ENCODE peak calls at places on chromosomes 1 and 21, in four cellular contexts. One of them, this sample, is unnamed.

GRCh38 chr1:200038987-200039848 is 11.7 kb downstream of the NR5A2 start:
- DNase-seq in GM13976: peak
- DNase-seq in stomach: peak
- DNase-seq in cardiac fibroblast: no peak
- DNase-seq in this sample: peak

GRCh38 chr1:12584900-12585525 is 33.0 kb downstream of the DHRS3 start:
- DNase-seq in GM13976: no peak
- DNase-seq in stomach: no peak
- DNase-seq in cardiac fibroblast: no peak
- DNase-seq in this sample: no peak

GRCh38 chr1:23951646-23952095 is 8.0 kb upstream of the PNRC2 start:
- DNase-seq in GM13976: no peak
- DNase-seq in stomach: no peak
- DNase-seq in cardiac fibroblast: peak
- DNase-seq in this sample: no peak

GRCh38 chr21:45572231-45572630 is 30.0 kb upstream of the SLC19A1 start:
- DNase-seq in GM13976: no peak
- DNase-seq in stomach: peak
- DNase-seq in cardiac fibroblast: no peak
- DNase-seq in this sample: no peak

GRCh38 chr21:44785620-44786344 is 15.8 kb downstream of the UBE2G2 start:
- DNase-seq in GM13976: no peak
- DNase-seq in stomach: no peak
- DNase-seq in cardiac fibroblast: no peak
- DNase-seq in this sample: no peak

GRCh38 chr1:234611153-234611798 is 1.3 kb upstream of the IRF2BP2 start:
- DNase-seq in GM13976: peak
- DNase-seq in stomach: no peak
- DNase-seq in cardiac fibroblast: peak
- DNase-seq in this sample: no peak

GRCh38 chr1:245599413-245600174 is 444.8 kb downstream of the KIF26B start:
- DNase-seq in GM13976: no peak
- DNase-seq in stomach: no peak
- DNase-seq in cardiac fibroblast: peak
- DNase-seq in this sample: no peak

GRCh38 chr1:24357011-24357410 is 37.9 kb downstream of the GRHL3 start:
- DNase-seq in GM13976: no peak
- DNase-seq in stomach: no peak
- DNase-seq in cardiac fibroblast: no peak
- DNase-seq in this sample: no peak

GRCh38 chr1:209733409-209734192 is 22.3 kb upstream of the TRAF3IP3 start:
- DNase-seq in GM13976: no peak
- DNase-seq in stomach: no peak
- DNase-seq in cardiac fibroblast: peak
- DNase-seq in this sample: no peak

GRCh38 chr1:12617511-12617900 is 504 bp downstream of the DHRS3 start:
- DNase-seq in GM13976: peak
- DNase-seq in stomach: peak
- DNase-seq in cardiac fibroblast: no peak
- DNase-seq in this sample: peak

GRCh38 chr1:198641506-198641905 is 2.7 kb downstream of the PTPRC start:
- DNase-seq in GM13976: no peak
- DNase-seq in stomach: no peak
- DNase-seq in cardiac fibroblast: no peak
- DNase-seq in this sample: peak

GRCh38 chr1:58396150-58396549 is 150.4 kb downstream of the OMA1 start:
- DNase-seq in GM13976: no peak
- DNase-seq in stomach: no peak
- DNase-seq in cardiac fibroblast: no peak
- DNase-seq in this sample: no peak

GRCh38 chr1:17212487-17213121 is 7.7 kb downstream of the PADI1 start:
- DNase-seq in GM13976: no peak
- DNase-seq in stomach: peak
- DNase-seq in cardiac fibroblast: peak
- DNase-seq in this sample: peak

GRCh38 chr1:2890221-2890850 is 88.8 kb upstream of the TTC34 start:
- DNase-seq in GM13976: no peak
- DNase-seq in stomach: no peak
- DNase-seq in cardiac fibroblast: no peak
- DNase-seq in this sample: no peak

GRCh38 chr1:62341120-62341519 is 21.9 kb upstream of the KANK4 start:
- DNase-seq in GM13976: no peak
- DNase-seq in stomach: no peak
- DNase-seq in cardiac fibroblast: no peak
- DNase-seq in this sample: no peak

GRCh38 chr1:19010995-19011696 is 54.7 kb upstream of the IFFO2 start:
- DNase-seq in GM13976: peak
- DNase-seq in stomach: peak
- DNase-seq in cardiac fibroblast: peak
- DNase-seq in this sample: peak

GRCh38 chr1:61142726-61143500 is 60.6 kb downstream of the NFIA start:
- DNase-seq in GM13976: no peak
- DNase-seq in stomach: no peak
- DNase-seq in cardiac fibroblast: no peak
- DNase-seq in this sample: no peak

GRCh38 chr1:26998319-26999300 is 5.1 kb downstream of the TRNP1 start:
- DNase-seq in GM13976: no peak
- DNase-seq in stomach: no peak
- DNase-seq in cardiac fibroblast: no peak
- DNase-seq in this sample: no peak

GRCh38 chr1:27001570-27002360 is 8.3 kb downstream of the TRNP1 start:
- DNase-seq in GM13976: no peak
- DNase-seq in stomach: peak
- DNase-seq in cardiac fibroblast: peak
- DNase-seq in this sample: no peak

GRCh38 chr1:27000817-27001460 is 7.4 kb downstream of the TRNP1 start:
- DNase-seq in GM13976: no peak
- DNase-seq in stomach: no peak
- DNase-seq in cardiac fibroblast: peak
- DNase-seq in this sample: no peak

GRCh38 chr1:27000092-27000816 is 6.8 kb downstream of the TRNP1 start:
- DNase-seq in GM13976: no peak
- DNase-seq in stomach: no peak
- DNase-seq in cardiac fibroblast: no peak
- DNase-seq in this sample: no peak

DNA sequence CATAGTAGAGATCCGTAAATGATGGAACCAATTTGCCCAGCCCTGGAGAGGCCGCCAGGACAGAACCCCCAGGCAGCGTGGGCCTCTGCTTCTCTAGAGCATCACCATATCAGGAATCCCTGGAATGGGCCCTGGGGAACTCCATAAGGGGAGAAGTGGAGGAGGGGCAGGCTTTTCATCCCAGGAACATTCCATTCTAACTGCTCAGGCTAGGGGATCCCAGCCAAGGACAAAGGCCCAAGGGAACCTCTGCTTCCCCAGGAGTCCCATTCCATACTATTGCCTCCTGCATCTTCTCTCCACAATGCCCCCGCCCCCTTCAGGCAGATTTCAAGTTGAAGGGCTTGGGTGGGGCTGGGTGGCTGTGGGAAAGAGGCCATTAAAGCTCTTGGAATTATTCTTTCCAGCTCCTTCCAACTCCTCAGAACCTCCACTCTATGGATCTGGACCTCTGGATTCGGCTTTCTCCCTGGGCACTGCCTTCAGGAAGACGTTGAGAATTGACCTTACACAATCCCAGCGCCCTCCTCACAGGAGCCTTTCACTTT is 6.0 kb downstream of the TRNP1 start:
- DNase-seq in GM13976: no peak
- DNase-seq in stomach: peak
- DNase-seq in cardiac fibroblast: peak
- DNase-seq in this sample: no peak
- TF ChIP-seq CTCF in GM13976: no peak
- TF ChIP-seq CTCF in stomach: no peak
- TF ChIP-seq CTCF in cardiac fibroblast: peak
- TF ChIP-seq CTCF in this sample: no peak

GRCh38 chr1:201789245-201789644 is 39.7 kb upstream of the IPO9 start:
- DNase-seq in GM13976: no peak
- DNase-seq in stomach: no peak
- DNase-seq in cardiac fibroblast: no peak
- DNase-seq in this sample: no peak

GRCh38 chr1:201786824-201787223 is 42.1 kb upstream of the IPO9 start:
- DNase-seq in GM13976: no peak
- DNase-seq in stomach: no peak
- DNase-seq in cardiac fibroblast: peak
- DNase-seq in this sample: no peak

GRCh38 chr1:201790261-201790660 is 38.7 kb upstream of the IPO9 start:
- DNase-seq in GM13976: no peak
- DNase-seq in stomach: no peak
- DNase-seq in cardiac fibroblast: peak
- DNase-seq in this sample: no peak

GRCh38 chr1:201791051-201791774 is 37.7 kb upstream of the IPO9 start:
- DNase-seq in GM13976: no peak
- DNase-seq in stomach: no peak
- DNase-seq in cardiac fibroblast: peak
- DNase-seq in this sample: no peak

GRCh38 chr1:201788296-201788695 is 40.7 kb upstream of the IPO9 start:
- DNase-seq in GM13976: no peak
- DNase-seq in stomach: no peak
- DNase-seq in cardiac fibroblast: no peak
- DNase-seq in this sample: no peak
- TF ChIP-seq CTCF in GM13976: no peak
- TF ChIP-seq CTCF in stomach: no peak
- TF ChIP-seq CTCF in cardiac fibroblast: no peak
- TF ChIP-seq CTCF in this sample: no peak

GRCh38 chr1:229023651-229024295 is 247.1 kb upstream of the RAB4A start:
- DNase-seq in GM13976: no peak
- DNase-seq in stomach: no peak
- DNase-seq in cardiac fibroblast: no peak
- DNase-seq in this sample: no peak

GRCh38 chr1:229022595-229023350 is 248.1 kb upstream of the RAB4A start:
- DNase-seq in GM13976: no peak
- DNase-seq in stomach: no peak
- DNase-seq in cardiac fibroblast: peak
- DNase-seq in this sample: no peak

GRCh38 chr1:229018674-229019295 is 252.1 kb upstream of the RAB4A start:
- DNase-seq in GM13976: no peak
- DNase-seq in stomach: no peak
- DNase-seq in cardiac fibroblast: no peak
- DNase-seq in this sample: no peak

GRCh38 chr1:229015791-229016190 is 255.1 kb upstream of the RAB4A start:
- DNase-seq in GM13976: no peak
- DNase-seq in stomach: no peak
- DNase-seq in cardiac fibroblast: no peak
- DNase-seq in this sample: no peak

DNA sequence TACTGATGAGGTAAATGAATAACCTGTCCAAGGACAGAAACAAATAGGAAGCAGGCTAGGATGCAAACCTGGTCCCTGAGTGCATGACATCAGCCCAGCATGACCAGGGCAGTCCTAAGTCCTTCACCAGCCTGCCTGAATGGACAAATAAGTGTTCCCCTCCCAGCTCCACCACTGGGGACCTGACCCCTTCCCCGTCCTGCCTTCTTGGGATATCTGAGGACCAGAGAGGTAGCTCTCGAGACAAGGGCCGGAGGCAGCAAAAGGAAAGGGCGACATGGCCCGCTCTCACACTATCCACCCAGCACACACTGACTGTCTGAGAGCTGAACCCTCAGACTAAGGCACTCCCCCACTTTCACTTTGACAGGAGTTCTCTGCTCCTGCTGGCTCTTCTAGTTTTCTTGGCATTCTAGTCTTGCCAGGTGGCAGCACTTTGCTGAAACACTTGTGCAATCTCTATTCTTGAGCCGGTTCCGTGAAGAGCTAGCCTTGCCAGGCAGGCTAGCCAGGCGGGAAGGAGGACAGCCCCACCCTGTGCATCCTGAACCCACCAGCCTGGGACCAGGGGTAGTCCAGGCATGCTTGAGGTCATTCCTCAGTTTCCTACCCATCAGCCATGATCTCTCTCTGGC is 251.1 kb upstream of the RAB4A start:
- DNase-seq in GM13976: no peak
- DNase-seq in stomach: peak
- DNase-seq in cardiac fibroblast: no peak
- DNase-seq in this sample: no peak
- TF ChIP-seq CTCF in GM13976: no peak
- TF ChIP-seq CTCF in stomach: no peak
- TF ChIP-seq CTCF in cardiac fibroblast: no peak
- TF ChIP-seq CTCF in this sample: no peak

DNA sequence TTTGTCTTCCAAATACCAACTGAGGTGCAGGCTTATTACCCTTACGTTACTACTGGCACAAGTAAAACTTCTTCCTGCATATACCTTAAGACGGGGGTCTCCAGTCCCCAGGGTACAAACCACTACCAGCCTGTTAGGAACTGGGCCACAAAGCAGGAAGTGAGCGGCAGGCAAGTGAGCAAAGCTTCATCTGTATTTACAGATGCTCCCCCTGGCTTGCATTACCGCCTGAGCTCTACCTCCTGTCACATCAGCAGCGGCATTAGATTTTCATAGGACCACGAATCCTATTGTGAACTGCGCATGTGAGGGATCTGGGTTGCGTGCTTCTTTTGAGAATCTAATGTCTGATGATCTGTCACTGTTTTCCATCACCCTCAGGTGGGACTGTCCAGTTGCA is 113.1 kb downstream of the SLC45A1 start:
- DNase-seq in GM13976: no peak
- DNase-seq in stomach: no peak
- DNase-seq in cardiac fibroblast: no peak
- DNase-seq in this sample: peak
- TF ChIP-seq CTCF in GM13976: no peak
- TF ChIP-seq CTCF in stomach: no peak
- TF ChIP-seq CTCF in cardiac fibroblast: no peak
- TF ChIP-seq CTCF in this sample: peak

DNA sequence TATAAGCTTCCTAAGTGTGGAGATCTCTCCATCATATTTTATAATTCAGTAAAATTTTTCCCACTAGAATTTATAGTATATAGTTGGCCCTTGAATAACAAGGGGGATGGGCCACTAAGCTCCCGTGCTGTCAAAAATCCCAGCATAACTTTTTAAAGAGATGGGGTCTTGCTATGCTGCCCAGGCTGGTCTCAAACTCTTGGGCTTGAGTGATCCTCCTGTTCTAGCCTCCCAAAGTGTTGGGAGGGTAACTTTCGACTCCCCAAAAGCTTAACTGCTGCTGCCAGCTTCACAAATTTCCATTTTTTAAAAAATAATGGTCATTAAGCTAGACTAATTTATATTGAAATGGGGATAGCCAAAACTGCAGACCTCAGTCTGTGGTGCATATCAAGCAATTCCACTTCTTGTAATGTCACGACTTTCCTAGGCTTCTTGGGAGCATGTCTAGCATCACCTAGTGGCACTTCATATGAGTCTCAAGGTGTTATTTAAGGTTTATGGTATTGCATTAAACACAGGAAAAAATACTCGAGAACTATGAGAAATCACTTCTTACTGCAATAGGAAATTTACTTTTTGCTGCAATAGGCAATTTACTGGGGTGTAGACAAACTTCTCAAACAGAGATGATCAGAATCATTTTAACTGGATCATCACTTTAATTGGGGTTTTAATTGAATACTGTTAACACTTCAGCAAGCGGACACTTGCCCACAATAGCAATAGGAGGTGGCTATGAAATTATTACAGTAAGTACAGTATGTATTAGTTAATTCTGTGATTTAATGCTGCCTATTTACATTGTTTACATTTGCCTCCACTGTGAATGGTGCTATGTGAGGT is 19.3 kb upstream of the ACTA1 start:
- DNase-seq in GM13976: no peak
- DNase-seq in stomach: no peak
- DNase-seq in cardiac fibroblast: peak
- DNase-seq in this sample: no peak
- TF ChIP-seq CTCF in GM13976: no peak
- TF ChIP-seq CTCF in stomach: no peak
- TF ChIP-seq CTCF in cardiac fibroblast: peak
- TF ChIP-seq CTCF in this sample: peak